ENCODE peak calls at places on chromosomes 1 and 21, in six cellular contexts. One of them, this sample, is unnamed. For H3K27me3, the result is how much of the 10 kb centered on the place peaks cover.

GRCh38 chr1:82062206-82062605 is 261.5 kb downstream of the ADGRL2 start:
- DNase-seq in SK-N-SH: no peak
- DNase-seq in K562: no peak
- DNase-seq in H1: no peak
- DNase-seq in GM12878: no peak
- DNase-seq in HepG2: peak
- DNase-seq in this sample: no peak

GRCh38 chr1:119768778-119769177 is at the start of gene HMGCS2:
- DNase-seq in SK-N-SH: no peak
- DNase-seq in H1: no peak
- DNase-seq in HepG2: no peak
- DNase-seq in GM12878: no peak
- DNase-seq in K562: no peak
- DNase-seq in this sample: no peak

GRCh38 chr1:45243476-45244343 is 37.3 kb upstream of the ZSWIM5 start:
- DNase-seq in GM12878: no peak
- DNase-seq in HepG2: no peak
- DNase-seq in H1: no peak
- DNase-seq in K562: no peak
- DNase-seq in SK-N-SH: no peak
- DNase-seq in this sample: no peak

GRCh38 chr1:22711071-22711470 is 432 bp downstream of the EPHB2 start:
- DNase-seq in SK-N-SH: peak
- DNase-seq in K562: no peak
- DNase-seq in HepG2: no peak
- DNase-seq in H1: no peak
- DNase-seq in GM12878: no peak
- DNase-seq in this sample: no peak

GRCh38 chr1:88867743-88868521 is 23.4 kb downstream of the GTF2B start:
- DNase-seq in K562: no peak
- DNase-seq in H1: no peak
- DNase-seq in SK-N-SH: no peak
- DNase-seq in GM12878: no peak
- DNase-seq in HepG2: no peak
- DNase-seq in this sample: no peak

GRCh38 chr1:54876814-54877213 is 10.2 kb downstream of the DHCR24 start:
- DNase-seq in SK-N-SH: no peak
- DNase-seq in H1: no peak
- DNase-seq in K562: no peak
- DNase-seq in HepG2: no peak
- DNase-seq in GM12878: no peak
- DNase-seq in this sample: no peak

GRCh38 chr1:108816049-108816882 is 40.6 kb downstream of the AKNAD1 start:
- DNase-seq in H1: no peak
- DNase-seq in K562: peak
- DNase-seq in HepG2: peak
- DNase-seq in SK-N-SH: peak
- DNase-seq in GM12878: no peak
- DNase-seq in this sample: no peak

GRCh38 chr21:45441431-45442255 is 36.7 kb downstream of the COL18A1 start:
- DNase-seq in GM12878: no peak
- DNase-seq in SK-N-SH: no peak
- DNase-seq in H1: no peak
- DNase-seq in HepG2: no peak
- DNase-seq in K562: no peak
- DNase-seq in this sample: no peak

GRCh38 chr1:181077576-181078242 is 10.8 kb upstream of the IER5 start:
- DNase-seq in K562: no peak
- DNase-seq in GM12878: no peak
- DNase-seq in HepG2: no peak
- DNase-seq in SK-N-SH: no peak
- DNase-seq in H1: no peak
- DNase-seq in this sample: no peak

GRCh38 chr1:3471356-3472087 is 17.1 kb downstream of the ARHGEF16 start:
- DNase-seq in HepG2: peak
- DNase-seq in SK-N-SH: peak
- DNase-seq in GM12878: no peak
- DNase-seq in K562: peak
- DNase-seq in H1: peak
- DNase-seq in this sample: no peak

GRCh38 chr1:40838045-40838979 is 23.9 kb downstream of the CITED4 start:
- DNase-seq in K562: no peak
- DNase-seq in GM12878: no peak
- DNase-seq in SK-N-SH: no peak
- DNase-seq in HepG2: no peak
- DNase-seq in H1: peak
- DNase-seq in this sample: no peak

GRCh38 chr1:113835686-113836290 is 23.5 kb upstream of the RSBN1 start:
- DNase-seq in HepG2: peak
- DNase-seq in K562: peak
- DNase-seq in GM12878: no peak
- DNase-seq in SK-N-SH: peak
- DNase-seq in H1: no peak
- DNase-seq in this sample: no peak

GRCh38 chr1:39490596-39491145 is 765 bp upstream of the BMP8A start:
- DNase-seq in HepG2: no peak
- DNase-seq in K562: no peak
- DNase-seq in SK-N-SH: no peak
- DNase-seq in GM12878: no peak
- DNase-seq in H1: peak
- DNase-seq in this sample: no peak

DNA sequence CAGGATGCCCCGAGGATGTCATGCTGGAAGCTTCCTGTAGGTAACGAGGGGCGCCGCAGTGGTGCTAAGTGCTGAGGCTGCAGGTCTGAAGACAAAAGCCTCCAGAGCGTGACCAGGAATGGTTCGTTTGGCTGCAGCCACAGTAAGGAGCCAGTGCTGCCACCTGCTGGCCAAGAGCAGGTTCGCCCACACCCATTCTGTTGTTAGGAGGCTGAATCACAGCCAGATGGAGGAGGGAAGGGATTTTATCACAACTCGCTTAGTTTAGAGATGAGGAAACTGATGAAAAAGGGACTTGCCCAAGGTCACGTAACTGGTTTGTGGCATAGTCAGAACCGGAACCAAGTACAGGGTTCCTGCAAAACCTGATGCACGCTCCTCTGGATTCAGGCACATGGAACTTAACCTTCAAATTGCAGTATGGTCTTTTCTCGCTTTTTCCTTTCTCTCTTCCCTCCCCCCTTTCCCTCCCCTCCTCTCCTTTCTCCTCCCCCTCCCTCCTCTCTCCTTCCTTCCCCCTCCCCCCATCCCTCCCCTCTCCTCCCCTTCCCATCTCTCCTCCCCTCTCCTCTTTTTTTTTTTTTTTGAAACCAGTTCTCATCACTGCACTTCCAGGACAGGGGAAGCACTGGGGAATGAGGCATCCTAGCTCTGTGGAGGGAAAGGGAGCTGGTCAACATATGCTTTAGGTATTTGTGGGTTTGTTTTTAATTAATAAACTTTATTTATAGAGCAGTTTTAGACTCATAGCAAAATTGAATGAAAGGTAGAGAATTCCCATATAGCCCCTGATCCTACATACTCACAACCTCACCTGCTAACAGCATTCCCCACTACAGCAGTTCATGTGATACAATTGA is 81.8 kb downstream of the MPZL1 start:
- DNase-seq in HepG2: peak
- DNase-seq in SK-N-SH: peak
- DNase-seq in K562: peak
- DNase-seq in H1: peak
- DNase-seq in GM12878: peak
- DNase-seq in this sample: peak
- TF ChIP-seq POLR2AphosphoS5 in HepG2: no peak
- TF ChIP-seq POLR2AphosphoS5 in SK-N-SH: no peak
- TF ChIP-seq POLR2AphosphoS5 in K562: no peak
- TF ChIP-seq POLR2AphosphoS5 in H1: peak
- TF ChIP-seq POLR2AphosphoS5 in GM12878: no peak
- TF ChIP-seq POLR2AphosphoS5 in this sample: peak

GRCh38 chr1:217140041-217140901 is 417.0 kb upstream of the ESRRG start:
- DNase-seq in GM12878: no peak
- DNase-seq in HepG2: no peak
- DNase-seq in K562: no peak
- DNase-seq in SK-N-SH: no peak
- DNase-seq in H1: peak
- DNase-seq in this sample: no peak
- H3K27me3 ChIP-seq in GM12878: under half
- H3K27me3 ChIP-seq in HepG2: under half
- H3K27me3 ChIP-seq in K562: under half
- H3K27me3 ChIP-seq in SK-N-SH: under half
- H3K27me3 ChIP-seq in H1: half or more
- H3K27me3 ChIP-seq in this sample: under half

GRCh38 chr1:75265792-75266191 is 131.6 kb downstream of the LHX8 start:
- DNase-seq in HepG2: peak
- DNase-seq in SK-N-SH: peak
- DNase-seq in H1: no peak
- DNase-seq in GM12878: peak
- DNase-seq in K562: peak
- DNase-seq in this sample: no peak
- TF ChIP-seq GABPA in HepG2: no peak
- TF ChIP-seq GABPA in SK-N-SH: no peak
- TF ChIP-seq GABPA in H1: no peak
- TF ChIP-seq GABPA in GM12878: no peak
- TF ChIP-seq GABPA in K562: no peak
- TF ChIP-seq GABPA in this sample: no peak

DNA sequence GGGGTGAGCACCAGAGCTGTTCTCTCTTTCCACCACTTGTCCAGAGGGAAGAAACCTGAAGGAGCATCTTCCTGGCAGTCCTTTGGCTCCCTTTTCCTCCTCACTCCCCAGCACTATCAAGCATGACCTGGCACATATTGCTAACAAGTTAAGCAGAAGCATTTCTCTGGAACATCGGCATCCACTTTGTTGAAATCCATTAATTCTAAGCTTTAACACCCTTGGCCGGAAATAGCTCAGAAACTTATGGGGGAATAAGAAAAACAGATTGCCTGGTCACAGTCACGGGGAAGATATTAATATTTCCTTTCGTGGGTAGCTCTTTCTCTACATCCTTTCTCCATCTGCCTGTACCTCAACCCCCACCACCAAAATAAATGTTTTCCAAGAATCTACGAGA is 351.3 kb downstream of the NUF2 start:
- DNase-seq in K562: no peak
- DNase-seq in H1: no peak
- DNase-seq in HepG2: no peak
- DNase-seq in SK-N-SH: no peak
- DNase-seq in GM12878: no peak
- DNase-seq in this sample: no peak
- TF ChIP-seq POLR2AphosphoS5 in K562: no peak
- TF ChIP-seq POLR2AphosphoS5 in H1: no peak
- TF ChIP-seq POLR2AphosphoS5 in HepG2: no peak
- TF ChIP-seq POLR2AphosphoS5 in SK-N-SH: no peak
- TF ChIP-seq POLR2AphosphoS5 in GM12878: no peak
- TF ChIP-seq POLR2AphosphoS5 in this sample: no peak

GRCh38 chr1:1178794-1179331 is 5.2 kb downstream of the TTLL10 start:
- DNase-seq in H1: peak
- DNase-seq in SK-N-SH: peak
- DNase-seq in K562: no peak
- DNase-seq in GM12878: no peak
- DNase-seq in HepG2: no peak
- DNase-seq in this sample: no peak

GRCh38 chr1:1179339-1179982 is 5.8 kb downstream of the TTLL10 start:
- DNase-seq in K562: no peak
- DNase-seq in GM12878: no peak
- DNase-seq in H1: no peak
- DNase-seq in HepG2: no peak
- DNase-seq in SK-N-SH: peak
- DNase-seq in this sample: no peak

GRCh38 chr1:1175221-1176062 is 1.8 kb downstream of the TTLL10 start:
- DNase-seq in GM12878: no peak
- DNase-seq in SK-N-SH: peak
- DNase-seq in H1: no peak
- DNase-seq in HepG2: no peak
- DNase-seq in K562: no peak
- DNase-seq in this sample: peak

GRCh38 chr1:1177452-1178206 is 3.9 kb downstream of the TTLL10 start:
- DNase-seq in GM12878: no peak
- DNase-seq in HepG2: no peak
- DNase-seq in SK-N-SH: no peak
- DNase-seq in H1: no peak
- DNase-seq in K562: no peak
- DNase-seq in this sample: no peak

GRCh38 chr1:1176931-1177330 is 3.3 kb downstream of the TTLL10 start:
- DNase-seq in SK-N-SH: no peak
- DNase-seq in K562: no peak
- DNase-seq in GM12878: no peak
- DNase-seq in H1: no peak
- DNase-seq in HepG2: no peak
- DNase-seq in this sample: no peak
- H3K27me3 ChIP-seq in SK-N-SH: under half
- H3K27me3 ChIP-seq in K562: under half
- H3K27me3 ChIP-seq in GM12878: under half
- H3K27me3 ChIP-seq in H1: under half
- H3K27me3 ChIP-seq in HepG2: half or more
- H3K27me3 ChIP-seq in this sample: under half

DNA sequence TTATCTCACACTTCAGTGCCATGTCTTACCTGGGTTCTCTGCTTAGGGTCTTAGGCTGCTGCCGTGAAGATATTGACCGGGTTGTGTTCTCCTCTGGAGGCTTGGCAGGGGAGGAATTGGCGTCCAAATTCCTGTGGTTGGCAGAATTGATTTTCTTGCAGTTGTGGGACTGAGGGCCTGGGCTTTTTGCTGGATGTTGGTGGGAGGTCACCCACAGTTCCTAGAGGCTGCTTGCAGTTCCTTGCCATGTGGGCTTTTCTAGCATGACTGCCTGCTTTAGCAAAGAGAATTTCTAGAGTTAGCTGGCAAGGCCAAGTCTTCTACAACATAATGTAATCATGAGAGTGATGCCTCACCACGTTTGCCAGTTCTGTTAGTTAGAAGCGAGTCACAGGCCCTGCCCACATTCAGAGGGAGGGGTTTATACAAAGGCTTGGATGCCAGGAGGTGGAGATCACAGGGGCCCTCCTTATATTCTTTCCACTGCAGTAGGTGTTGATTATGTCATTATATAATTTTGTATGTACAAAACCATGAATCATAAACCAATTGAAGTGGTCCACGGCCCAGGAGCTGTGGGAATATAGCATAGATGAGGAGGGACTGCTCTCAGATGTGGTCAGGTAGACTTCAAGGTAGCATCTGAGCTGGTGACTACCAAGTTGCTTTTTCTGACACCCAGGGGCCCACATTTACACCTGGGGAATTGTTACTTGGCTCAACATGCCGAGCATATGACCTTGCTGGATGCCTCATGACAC is 6.6 kb downstream of the UBL4B start:
- DNase-seq in GM12878: no peak
- DNase-seq in SK-N-SH: no peak
- DNase-seq in H1: no peak
- DNase-seq in HepG2: no peak
- DNase-seq in K562: no peak
- DNase-seq in this sample: no peak
- TF ChIP-seq GABPA in GM12878: no peak
- TF ChIP-seq GABPA in SK-N-SH: no peak
- TF ChIP-seq GABPA in H1: no peak
- TF ChIP-seq GABPA in HepG2: no peak
- TF ChIP-seq GABPA in K562: no peak
- TF ChIP-seq GABPA in this sample: no peak

DNA sequence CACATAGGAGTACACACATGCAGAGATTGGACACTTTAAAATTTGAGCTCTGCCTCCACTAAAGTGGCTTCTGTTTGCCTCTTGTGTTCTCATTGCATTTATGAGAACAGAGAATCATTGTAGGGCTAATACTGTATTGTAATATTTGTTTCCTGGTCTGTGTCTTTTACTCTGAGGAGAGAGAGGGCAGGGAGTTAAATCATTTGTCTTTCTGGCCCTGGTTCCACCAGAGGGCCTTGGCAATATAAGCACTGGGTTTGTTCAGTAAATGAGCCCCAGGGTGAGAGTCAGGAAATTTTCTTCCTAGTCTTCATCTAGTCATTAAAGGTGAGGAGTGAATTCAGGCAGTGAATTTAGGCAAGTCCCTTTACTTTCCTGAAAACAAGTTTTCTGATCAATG is 70.3 kb downstream of the NFIA start:
- DNase-seq in SK-N-SH: no peak
- DNase-seq in HepG2: peak
- DNase-seq in K562: no peak
- DNase-seq in H1: no peak
- DNase-seq in GM12878: no peak
- DNase-seq in this sample: no peak
- TF ChIP-seq POLR2AphosphoS5 in SK-N-SH: no peak
- TF ChIP-seq POLR2AphosphoS5 in HepG2: no peak
- TF ChIP-seq POLR2AphosphoS5 in K562: no peak
- TF ChIP-seq POLR2AphosphoS5 in H1: no peak
- TF ChIP-seq POLR2AphosphoS5 in GM12878: no peak
- TF ChIP-seq POLR2AphosphoS5 in this sample: no peak

This sample was measured in HL-60.